ENCODE peak calls at places on chromosomes 11 and 22, in four cellular contexts. B, O, Z and X are unnamed samples.

GRCh38 chr11:100878474-100878873 is 191.4 kb downstream of the ARHGAP42 start:
- DNase-seq in B (no peak), O (no peak), Z (no peak), X (no peak)

GRCh38 chr11:34658071-34659015 is 37.5 kb downstream of the EHF start:
- DNase-seq in B (no peak), O (no peak), Z (no peak), X (no peak)

GRCh38 chr22:50276143-50276542 is 6.0 kb upstream of the MAPK11 start:
- DNase-seq in B (no peak), O (no peak), Z (peak; percentile 82), X (no peak)

GRCh38 chr11:133900176-133901105 is 55.1 kb upstream of the SPATA19 start:
- DNase-seq in B (no peak), O (no peak), Z (no peak), X (no peak)

GRCh38 chr22:48579035-48579914 is 1248.4 kb downstream of the BRD1 start:
- DNase-seq in B (no peak), O (no peak), Z (no peak), X (no peak)

GRCh38 chr11:66287256-66288137 is 1.4 kb downstream of the YIF1A start:
- DNase-seq in B (no peak), O (no peak), Z (no peak), X (no peak)

GRCh38 chr22:17822087-17822486 is 47.8 kb upstream of the BID start:
- DNase-seq in B (no peak), O (no peak), Z (no peak), X (no peak)

GRCh38 chr11:11743216-11743615 is 98.6 kb upstream of the USP47 start:
- DNase-seq in B (no peak), O (no peak), Z (no peak), X (no peak)

GRCh38 chr11:44931466-44931865 is 19.2 kb downstream of the TP53I11 start:
- DNase-seq in B (no peak), O (no peak), Z (no peak), X (no peak)

GRCh38 chr11:126397016-126397415 is 41.5 kb downstream of the ST3GAL4 start:
- DNase-seq in B (no peak), O (no peak), Z (no peak), X (no peak)

GRCh38 chr11:86183694-86184093 is 60.9 kb upstream of the EED start:
- DNase-seq in B (no peak), O (peak; percentile 67), Z (peak; percentile 59), X (no peak)

GRCh38 chr11:10564692-10565318 is 3.7 kb downstream of the LYVE1 start:
- DNase-seq in B (no peak), O (peak; percentile 18), Z (no peak), X (no peak)